ENCODE peak calls at places on chromosome 10, in four cellular contexts. One of them, this sample, is unnamed.

GRCh38 chr10:98295907-98296306 is 27.9 kb upstream of the LOXL4 start:
- DNase-seq in epithelial cell of esophagus: no peak
- DNase-seq in fibroblast of mammary gland: peak
- DNase-seq in omental fat pad: no peak
- DNase-seq in this sample: no peak

GRCh38 chr10:110149259-110149658 is 58.1 kb upstream of the MXI1 start:
- DNase-seq in epithelial cell of esophagus: no peak
- DNase-seq in fibroblast of mammary gland: no peak
- DNase-seq in omental fat pad: no peak
- DNase-seq in this sample: no peak

GRCh38 chr10:132666733-132667612 is 119.0 kb downstream of the NKX6-2 start:
- DNase-seq in epithelial cell of esophagus: no peak
- DNase-seq in fibroblast of mammary gland: peak
- DNase-seq in omental fat pad: no peak
- DNase-seq in this sample: no peak

GRCh38 chr10:111209666-111210065 is 132.8 kb downstream of the ADRA2A start:
- DNase-seq in epithelial cell of esophagus: no peak
- DNase-seq in fibroblast of mammary gland: no peak
- DNase-seq in omental fat pad: no peak
- DNase-seq in this sample: no peak

GRCh38 chr10:84811078-84811477 is 482.7 kb downstream of the CCSER2 start:
- DNase-seq in epithelial cell of esophagus: no peak
- DNase-seq in fibroblast of mammary gland: no peak
- DNase-seq in omental fat pad: no peak
- DNase-seq in this sample: no peak

GRCh38 chr10:63466168-63466935 is 575 bp upstream of the JMJD1C start:
- DNase-seq in epithelial cell of esophagus: peak
- DNase-seq in fibroblast of mammary gland: peak
- DNase-seq in omental fat pad: peak
- DNase-seq in this sample: no peak

GRCh38 chr10:48610585-48611093 is 5.8 kb upstream of the ARHGAP22 start:
- DNase-seq in epithelial cell of esophagus: no peak
- DNase-seq in fibroblast of mammary gland: no peak
- DNase-seq in omental fat pad: peak
- DNase-seq in this sample: no peak

GRCh38 chr10:12727832-12728215 is 273.7 kb downstream of the CCDC3 start:
- DNase-seq in epithelial cell of esophagus: no peak
- DNase-seq in fibroblast of mammary gland: no peak
- DNase-seq in omental fat pad: no peak
- DNase-seq in this sample: no peak

GRCh38 chr10:103480521-103480920 is 1.5 kb upstream of the CALHM3 start:
- DNase-seq in epithelial cell of esophagus: no peak
- DNase-seq in fibroblast of mammary gland: peak
- DNase-seq in omental fat pad: no peak
- DNase-seq in this sample: no peak

GRCh38 chr10:84214612-84215235 is 10.6 kb downstream of the LRIT2 start:
- DNase-seq in epithelial cell of esophagus: peak
- DNase-seq in fibroblast of mammary gland: no peak
- DNase-seq in omental fat pad: no peak
- DNase-seq in this sample: no peak

GRCh38 chr10:62057359-62057758 is 155.9 kb downstream of the ARID5B start:
- DNase-seq in epithelial cell of esophagus: no peak
- DNase-seq in fibroblast of mammary gland: peak
- DNase-seq in omental fat pad: no peak
- DNase-seq in this sample: no peak

GRCh38 chr10:62577666-62578291 is 203.6 kb downstream of the ZNF365 start:
- DNase-seq in epithelial cell of esophagus: no peak
- DNase-seq in fibroblast of mammary gland: peak
- DNase-seq in omental fat pad: no peak
- DNase-seq in this sample: no peak

GRCh38 chr10:77678146-77678545 is 40.5 kb upstream of the KCNMA1 start:
- DNase-seq in epithelial cell of esophagus: no peak
- DNase-seq in fibroblast of mammary gland: no peak
- DNase-seq in omental fat pad: no peak
- DNase-seq in this sample: no peak

GRCh38 chr10:79127151-79127961 is 58.6 kb downstream of the ZMIZ1 start:
- DNase-seq in epithelial cell of esophagus: peak
- DNase-seq in fibroblast of mammary gland: peak
- DNase-seq in omental fat pad: no peak
- DNase-seq in this sample: no peak

GRCh38 chr10:20726381-20726780 is 170.7 kb downstream of the NEBL start:
- DNase-seq in epithelial cell of esophagus: no peak
- DNase-seq in fibroblast of mammary gland: no peak
- DNase-seq in omental fat pad: no peak
- DNase-seq in this sample: no peak

GRCh38 chr10:73248259-73248724 is 1.2 kb upstream of the DNAJC9 start:
- DNase-seq in epithelial cell of esophagus: no peak
- DNase-seq in fibroblast of mammary gland: peak
- DNase-seq in omental fat pad: no peak
- DNase-seq in this sample: no peak

GRCh38 chr10:47041401-47042198 is 130.4 kb downstream of the PTPN20 start:
- DNase-seq in epithelial cell of esophagus: no peak
- DNase-seq in fibroblast of mammary gland: no peak
- DNase-seq in omental fat pad: no peak
- DNase-seq in this sample: no peak

GRCh38 chr10:6333086-6333485 is 130.4 kb downstream of the PFKFB3 start:
- DNase-seq in epithelial cell of esophagus: no peak
- DNase-seq in fibroblast of mammary gland: no peak
- DNase-seq in omental fat pad: no peak
- DNase-seq in this sample: no peak

GRCh38 chr10:13201132-13201531 is 33.0 kb downstream of the UCMA start:
- DNase-seq in epithelial cell of esophagus: no peak
- DNase-seq in fibroblast of mammary gland: no peak
- DNase-seq in omental fat pad: no peak
- DNase-seq in this sample: no peak

GRCh38 chr10:71766717-71767419 is 6.5 kb downstream of the VSIR start:
- DNase-seq in epithelial cell of esophagus: peak
- DNase-seq in fibroblast of mammary gland: peak
- DNase-seq in omental fat pad: peak
- DNase-seq in this sample: no peak

GRCh38 chr10:110304394-110304779 is 333 bp downstream of the SMNDC1 start:
- DNase-seq in epithelial cell of esophagus: peak
- DNase-seq in fibroblast of mammary gland: no peak
- DNase-seq in omental fat pad: no peak
- DNase-seq in this sample: peak

GRCh38 chr10:71772832-71773220 is 494 bp downstream of the VSIR start:
- DNase-seq in epithelial cell of esophagus: no peak
- DNase-seq in fibroblast of mammary gland: no peak
- DNase-seq in omental fat pad: no peak
- DNase-seq in this sample: no peak

GRCh38 chr10:14665304-14665703 is 109.4 kb downstream of the FAM107B start:
- DNase-seq in epithelial cell of esophagus: peak
- DNase-seq in fibroblast of mammary gland: peak
- DNase-seq in omental fat pad: no peak
- DNase-seq in this sample: no peak

DNA sequence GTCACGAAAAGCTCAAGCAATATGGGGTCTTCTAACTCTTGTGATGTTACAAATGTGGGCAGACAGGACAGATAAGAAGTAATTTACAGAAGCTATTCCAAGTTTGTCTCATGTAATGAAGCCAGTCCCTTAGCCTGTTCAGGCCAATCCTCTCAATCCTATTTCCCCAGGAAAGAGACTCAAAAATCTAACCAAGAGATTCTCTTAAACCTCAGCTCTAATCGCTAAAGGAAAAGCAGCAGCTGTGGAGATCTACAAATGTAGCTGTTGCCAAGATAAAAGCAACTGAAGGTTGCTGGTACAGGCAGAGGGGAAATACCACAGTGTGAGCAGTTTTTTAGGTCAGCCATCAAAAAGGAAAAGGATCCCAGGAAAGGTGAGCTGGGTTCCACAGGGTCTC is 39.3 kb downstream of the ANK3 start:
- DNase-seq in epithelial cell of esophagus: no peak
- DNase-seq in fibroblast of mammary gland: no peak
- DNase-seq in omental fat pad: no peak
- DNase-seq in this sample: no peak
- TF ChIP-seq CTCF in epithelial cell of esophagus: no peak
- TF ChIP-seq CTCF in fibroblast of mammary gland: no peak
- TF ChIP-seq CTCF in omental fat pad: no peak
- TF ChIP-seq CTCF in this sample: no peak

GRCh38 chr10:126098216-126098561 is 201.8 kb downstream of the FANK1 start:
- DNase-seq in epithelial cell of esophagus: no peak
- DNase-seq in fibroblast of mammary gland: no peak
- DNase-seq in omental fat pad: no peak
- DNase-seq in this sample: no peak

GRCh38 chr10:126101744-126102143 is 205.4 kb downstream of the FANK1 start:
- DNase-seq in epithelial cell of esophagus: no peak
- DNase-seq in fibroblast of mammary gland: no peak
- DNase-seq in omental fat pad: no peak
- DNase-seq in this sample: no peak

GRCh38 chr10:126094537-126094936 is 198.2 kb downstream of the FANK1 start:
- DNase-seq in epithelial cell of esophagus: no peak
- DNase-seq in fibroblast of mammary gland: no peak
- DNase-seq in omental fat pad: no peak
- DNase-seq in this sample: no peak

GRCh38 chr10:126092806-126093205 is 196.4 kb downstream of the FANK1 start:
- DNase-seq in epithelial cell of esophagus: no peak
- DNase-seq in fibroblast of mammary gland: peak
- DNase-seq in omental fat pad: no peak
- DNase-seq in this sample: no peak

DNA sequence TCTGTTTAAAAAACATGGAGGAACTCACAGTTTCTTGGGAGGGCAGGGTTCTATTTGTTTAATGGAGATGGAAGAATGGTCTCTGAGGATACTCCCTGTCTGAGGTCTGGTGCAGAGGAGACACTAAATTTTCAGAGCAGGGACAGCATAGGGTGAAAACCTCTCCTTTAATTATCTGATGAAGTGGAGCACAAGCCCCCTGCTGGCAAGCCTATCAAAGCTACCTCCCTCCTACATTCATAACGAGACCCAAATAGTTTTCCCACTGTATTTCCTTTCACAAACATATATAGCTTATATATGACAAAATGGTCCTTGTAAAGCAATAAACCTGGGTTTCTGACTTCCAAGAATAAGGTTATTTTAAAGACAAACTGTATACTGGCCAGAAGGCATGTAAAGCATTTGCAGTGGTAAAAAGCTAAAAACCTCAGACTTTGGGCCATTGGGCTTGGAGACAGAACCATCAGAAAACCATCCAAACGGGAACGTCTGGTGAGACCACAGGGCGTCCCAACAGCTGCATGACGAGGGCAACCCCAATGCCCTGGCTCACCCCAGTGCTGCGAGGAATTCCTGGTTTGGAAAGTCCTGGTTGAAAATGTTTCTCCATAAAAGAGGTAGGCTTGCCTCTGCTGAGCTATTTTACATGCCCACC is 201.3 kb downstream of the FANK1 start:
- DNase-seq in epithelial cell of esophagus: no peak
- DNase-seq in fibroblast of mammary gland: no peak
- DNase-seq in omental fat pad: no peak
- DNase-seq in this sample: no peak
- TF ChIP-seq CTCF in epithelial cell of esophagus: no peak
- TF ChIP-seq CTCF in fibroblast of mammary gland: peak
- TF ChIP-seq CTCF in omental fat pad: no peak
- TF ChIP-seq CTCF in this sample: no peak

GRCh38 chr10:118918689-118919088 is 110.8 kb upstream of the NANOS1 start:
- DNase-seq in epithelial cell of esophagus: no peak
- DNase-seq in fibroblast of mammary gland: peak
- DNase-seq in omental fat pad: no peak
- DNase-seq in this sample: no peak
- TF ChIP-seq CTCF in epithelial cell of esophagus: no peak
- TF ChIP-seq CTCF in fibroblast of mammary gland: no peak
- TF ChIP-seq CTCF in omental fat pad: no peak
- TF ChIP-seq CTCF in this sample: no peak

DNA sequence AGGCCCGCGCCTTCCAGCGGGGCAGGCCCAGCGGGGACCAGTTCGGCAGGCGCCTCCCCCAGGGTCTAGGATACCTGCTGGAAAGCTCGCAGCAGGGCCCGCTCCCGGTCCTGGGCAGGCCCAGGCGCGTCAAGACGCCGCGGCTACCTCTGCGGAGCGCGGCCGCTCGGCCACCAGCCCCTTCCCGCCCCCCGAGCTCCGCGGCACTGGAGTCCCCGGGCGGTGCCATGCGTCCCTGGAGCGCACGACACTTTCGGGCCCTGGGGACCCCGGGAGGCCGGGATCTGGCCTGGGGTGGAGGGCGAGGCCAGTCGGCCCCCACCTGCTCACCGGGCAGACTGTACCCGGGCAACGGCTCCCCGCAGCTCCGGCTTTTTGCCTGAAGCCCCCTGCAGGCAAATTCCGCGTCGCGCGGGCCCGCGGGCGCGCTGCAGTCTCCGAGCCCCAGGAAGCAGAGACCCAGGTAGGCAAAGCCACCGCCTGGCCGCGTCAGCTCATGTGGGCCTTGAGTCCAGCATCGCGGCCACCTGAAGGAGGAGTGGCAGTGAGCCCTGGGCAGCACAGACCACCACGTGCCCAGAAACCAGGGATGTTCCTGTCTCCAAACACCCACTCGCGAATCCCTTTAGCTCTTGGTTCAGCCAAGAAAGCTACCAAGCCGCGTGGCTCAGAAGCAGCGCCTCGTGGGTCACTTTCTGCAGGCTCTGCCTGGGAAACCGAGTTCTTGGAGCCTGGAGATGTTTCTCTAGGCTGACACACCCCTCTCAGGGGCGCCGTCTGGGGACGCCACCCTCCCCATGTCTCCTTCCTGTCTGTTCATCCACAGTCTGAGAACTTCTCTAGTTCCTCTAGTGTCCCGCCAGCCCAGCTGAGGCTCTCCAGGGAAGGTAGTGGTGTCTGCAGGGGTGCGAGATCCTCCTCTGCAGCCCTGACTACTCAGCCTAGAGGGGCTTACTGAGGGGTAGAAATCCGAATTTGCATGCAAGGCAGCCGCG is 46.1 kb upstream of the APBB1IP start:
- DNase-seq in epithelial cell of esophagus: no peak
- DNase-seq in fibroblast of mammary gland: no peak
- DNase-seq in omental fat pad: no peak
- DNase-seq in this sample: no peak
- TF ChIP-seq CTCF in epithelial cell of esophagus: no peak
- TF ChIP-seq CTCF in fibroblast of mammary gland: no peak
- TF ChIP-seq CTCF in omental fat pad: no peak
- TF ChIP-seq CTCF in this sample: no peak

GRCh38 chr10:23523251-23523650 is 84.4 kb downstream of the OTUD1 start:
- DNase-seq in epithelial cell of esophagus: no peak
- DNase-seq in fibroblast of mammary gland: no peak
- DNase-seq in omental fat pad: no peak
- DNase-seq in this sample: no peak
- TF ChIP-seq CTCF in epithelial cell of esophagus: no peak
- TF ChIP-seq CTCF in fibroblast of mammary gland: no peak
- TF ChIP-seq CTCF in omental fat pad: no peak
- TF ChIP-seq CTCF in this sample: no peak

DNA sequence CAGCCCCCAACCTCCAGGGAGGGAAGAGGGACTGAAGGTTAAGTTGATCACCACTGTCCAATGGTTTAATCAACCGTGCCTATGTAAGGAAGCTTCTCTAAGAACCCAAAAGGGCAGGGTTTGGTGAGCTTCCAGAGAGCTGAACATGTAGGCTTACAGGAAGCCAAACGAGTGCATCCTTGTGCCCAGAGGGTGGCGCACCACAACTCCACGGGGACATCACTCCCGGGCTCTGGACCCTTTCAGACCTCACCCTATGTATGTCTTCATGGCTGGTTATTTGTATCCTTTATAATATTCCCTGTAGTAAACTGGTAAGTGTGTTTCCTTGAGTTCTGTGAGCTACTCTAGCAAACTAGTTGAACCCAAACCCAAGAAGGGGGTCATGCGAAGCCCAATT is 11.5 kb upstream of the NFKB2 start:
- DNase-seq in epithelial cell of esophagus: no peak
- DNase-seq in fibroblast of mammary gland: peak
- DNase-seq in omental fat pad: no peak
- DNase-seq in this sample: no peak
- TF ChIP-seq CTCF in epithelial cell of esophagus: no peak
- TF ChIP-seq CTCF in fibroblast of mammary gland: no peak
- TF ChIP-seq CTCF in omental fat pad: no peak
- TF ChIP-seq CTCF in this sample: no peak